ENCODE peak calls at places on chromosome 13, in four cellular contexts. F is psoas muscle, A is foreskin fibroblast, H is cardiac fibroblast. S is an unnamed sample.

GRCh38 chr13:78680611-78681010 is 21.7 kb upstream of the OBI1 start:
- DNase-seq in F (no peak), A (no peak), H (no peak), S (no peak)

GRCh38 chr13:97780486-97780885 is 173.0 kb upstream of the IPO5 start:
- DNase-seq in F (no peak), A (no peak), H (no peak), S (no peak)

GRCh38 chr13:52399708-52400107 is 6.3 kb downstream of the THSD1 start:
- DNase-seq in F (no peak), A (no peak), H (peak), S (peak)

GRCh38 chr13:73684286-73684685 is 449.9 kb downstream of the KLF12 start:
- DNase-seq in F (no peak), A (no peak), H (no peak), S (no peak)

GRCh38 chr13:98372886-98373285 is 195.8 kb upstream of the RNF113B start:
- DNase-seq in F (no peak), A (peak), H (peak), S (no peak)

GRCh38 chr13:106276876-106277275 is 258.6 kb downstream of the EFNB2 start:
- DNase-seq in F (no peak), A (no peak), H (no peak), S (no peak)

GRCh38 chr13:69935043-69935442 is 172.6 kb upstream of the ATXN8OS start:
- DNase-seq in F (no peak), A (no peak), H (no peak), S (no peak)

GRCh38 chr13:36750046-36750445 is 69.0 kb upstream of the RFXAP start:
- DNase-seq in F (no peak), A (no peak), H (no peak), S (no peak)

GRCh38 chr13:53007872-53008271 is 20.7 kb upstream of the OLFM4 start:
- DNase-seq in F (no peak), A (no peak), H (no peak), S (no peak)

GRCh38 chr13:112807653-112808376 is 118.0 kb downstream of the ATP11A start:
- DNase-seq in F (no peak), A (no peak), H (no peak), S (no peak)

GRCh38 chr13:114161644-114162532 is 17.2 kb upstream of the CFAP97D2 start:
- DNase-seq in F (peak), A (peak), H (peak), S (no peak)

GRCh38 chr13:27336005-27336673 is 65.5 kb downstream of the RASL11A start:
- DNase-seq in F (no peak), A (no peak), H (peak), S (no peak)

GRCh38 chr13:94333131-94333820 is 146.2 kb downstream of the DCT start:
- DNase-seq in F (no peak), A (peak), H (no peak), S (no peak)

GRCh38 chr13:50731400-50731799 is 112.1 kb downstream of the DLEU7 start:
- DNase-seq in F (no peak), A (peak), H (peak), S (peak)

GRCh38 chr13:76828316-76828741 is 57.9 kb downstream of the KCTD12 start:
- DNase-seq in F (no peak), A (no peak), H (no peak), S (no peak)

DNA sequence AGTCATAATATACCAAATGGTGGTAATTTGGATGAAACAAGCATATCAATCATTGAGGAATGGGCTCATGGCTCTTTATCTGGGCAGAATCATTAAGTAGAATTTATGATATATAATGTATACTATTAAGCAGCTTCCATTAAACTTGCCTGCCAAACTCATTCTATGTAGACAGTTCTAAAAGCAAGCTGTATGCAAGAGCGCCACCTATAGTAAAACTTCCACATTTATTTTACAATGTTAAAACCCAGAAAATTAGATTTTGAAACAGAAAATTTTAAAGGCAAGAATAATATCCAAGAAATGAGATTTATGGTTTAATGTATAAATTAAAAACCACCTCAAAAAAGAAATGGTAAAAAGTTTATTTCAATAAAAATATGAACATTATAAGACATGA is 161.5 kb downstream of the MZT1 start:
- DNase-seq in F (no peak), A (no peak), H (peak), S (peak)
- TF ChIP-seq CTCF in F (peak), A (peak), H (peak), S (peak)

GRCh38 chr13:92719868-92720267 is 506.7 kb upstream of the GPC6 start:
- DNase-seq in F (no peak), A (no peak), H (no peak), S (no peak)

GRCh38 chr13:92721610-92722009 is 505.0 kb upstream of the GPC6 start:
- DNase-seq in F (no peak), A (no peak), H (no peak), S (no peak)

GRCh38 chr13:92717857-92718256 is 508.8 kb upstream of the GPC6 start:
- DNase-seq in F (no peak), A (no peak), H (no peak), S (no peak)

DNA sequence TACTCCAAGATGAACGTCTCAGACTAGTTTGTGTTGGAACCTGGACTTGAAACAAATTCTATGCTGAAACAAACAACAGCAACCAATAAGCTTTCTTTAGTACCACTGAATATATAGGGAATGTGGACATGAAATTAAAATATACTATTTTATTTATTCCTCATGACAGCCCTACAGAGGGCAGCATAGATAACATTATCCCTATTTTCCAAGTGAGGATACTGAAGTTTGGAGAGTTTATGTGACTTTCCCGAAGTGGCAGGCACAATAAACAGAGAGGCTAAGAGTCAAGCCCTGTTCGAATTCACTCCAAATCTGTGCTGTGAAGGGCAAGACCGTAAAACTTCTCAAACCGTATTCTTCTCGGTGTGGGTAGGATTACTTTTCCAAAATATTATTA is 509.9 kb upstream of the GPC6 start:
- DNase-seq in F (no peak), A (peak), H (peak), S (peak)
- TF ChIP-seq CTCF in F (no peak), A (peak), H (no peak), S (peak)

GRCh38 chr13:45702869-45703391 is 810 bp downstream of the CBY2 start:
- DNase-seq in F (no peak), A (no peak), H (no peak), S (no peak)

GRCh38 chr13:45704211-45704739 is 2.2 kb downstream of the CBY2 start:
- DNase-seq in F (no peak), A (no peak), H (no peak), S (no peak)

GRCh38 chr13:45707701-45708100 is 5.6 kb downstream of the CBY2 start:
- DNase-seq in F (no peak), A (no peak), H (no peak), S (no peak)

GRCh38 chr13:45705145-45705695 is 3.1 kb downstream of the CBY2 start:
- DNase-seq in F (no peak), A (no peak), H (no peak), S (no peak)

GRCh38 chr13:45705936-45706335 is 3.8 kb downstream of the CBY2 start:
- DNase-seq in F (no peak), A (no peak), H (no peak), S (no peak)
- TF ChIP-seq CTCF in F (no peak), A (no peak), H (no peak), S (no peak)

GRCh38 chr13:46010148-46010547 is 42.4 kb downstream of the ZC3H13 start:
- DNase-seq in F (no peak), A (no peak), H (peak), S (no peak)
- TF ChIP-seq CTCF in F (peak), A (peak), H (peak), S (peak)

GRCh38 chr13:35086667-35087066 is 144.6 kb downstream of the NBEA start:
- DNase-seq in F (no peak), A (no peak), H (no peak), S (no peak)
- TF ChIP-seq CTCF in F (no peak), A (no peak), H (no peak), S (no peak)

DNA sequence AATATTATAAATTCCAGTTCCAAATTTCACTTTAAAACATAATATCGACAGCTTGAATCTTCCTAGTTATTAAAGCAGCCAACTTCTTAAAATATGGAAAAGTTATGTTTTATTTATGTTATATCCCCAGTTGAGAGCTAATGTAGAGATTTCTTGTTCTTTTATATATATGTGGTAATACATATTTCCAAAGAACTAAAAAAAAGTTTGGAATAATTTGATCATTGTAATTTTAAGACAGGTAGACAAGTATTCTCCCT is 781 bp upstream of the TBC1D4 start:
- DNase-seq in F (no peak), A (no peak), H (no peak), S (no peak)
- TF ChIP-seq CTCF in F (no peak), A (no peak), H (no peak), S (peak)

DNA sequence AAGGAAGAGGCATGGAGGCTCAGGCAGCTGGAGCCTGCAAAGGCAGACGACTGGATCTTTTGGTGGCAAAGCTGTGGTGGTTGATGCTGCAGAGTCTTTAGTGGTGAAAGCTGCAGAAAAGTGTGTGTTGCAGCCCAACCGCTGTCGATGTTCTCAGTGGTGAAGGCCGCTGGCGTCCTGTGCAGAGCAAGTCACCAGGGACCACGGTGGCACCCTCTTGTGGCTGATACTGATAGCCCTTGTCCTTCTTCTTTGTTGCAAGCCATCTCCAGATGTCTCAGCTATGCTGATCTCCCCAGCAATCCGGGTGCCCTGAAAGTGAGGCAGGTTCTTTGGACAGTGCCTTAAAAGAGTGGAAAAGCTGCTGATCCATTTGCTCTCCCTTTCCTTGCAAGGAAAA is 610.9 kb upstream of the PCDH9 start:
- DNase-seq in F (no peak), A (no peak), H (no peak), S (no peak)
- TF ChIP-seq CTCF in F (no peak), A (no peak), H (no peak), S (no peak)

GRCh38 chr13:40986328-40986856 is 32.7 kb downstream of the ELF1 start:
- DNase-seq in F (no peak), A (no peak), H (peak), S (no peak)
- TF ChIP-seq CTCF in F (no peak), A (no peak), H (no peak), S (no peak)

GRCh38 chr13:39415003-39415402 is 188.0 kb downstream of the LHFPL6 start:
- DNase-seq in F (no peak), A (no peak), H (peak), S (no peak)

GRCh38 chr13:39417131-39417530 is 185.9 kb downstream of the LHFPL6 start:
- DNase-seq in F (no peak), A (no peak), H (peak), S (peak)

GRCh38 chr13:39417643-39418042 is 185.3 kb downstream of the LHFPL6 start:
- DNase-seq in F (no peak), A (peak), H (peak), S (peak)

GRCh38 chr13:39414339-39414738 is 188.7 kb downstream of the LHFPL6 start:
- DNase-seq in F (no peak), A (no peak), H (no peak), S (no peak)

DNA sequence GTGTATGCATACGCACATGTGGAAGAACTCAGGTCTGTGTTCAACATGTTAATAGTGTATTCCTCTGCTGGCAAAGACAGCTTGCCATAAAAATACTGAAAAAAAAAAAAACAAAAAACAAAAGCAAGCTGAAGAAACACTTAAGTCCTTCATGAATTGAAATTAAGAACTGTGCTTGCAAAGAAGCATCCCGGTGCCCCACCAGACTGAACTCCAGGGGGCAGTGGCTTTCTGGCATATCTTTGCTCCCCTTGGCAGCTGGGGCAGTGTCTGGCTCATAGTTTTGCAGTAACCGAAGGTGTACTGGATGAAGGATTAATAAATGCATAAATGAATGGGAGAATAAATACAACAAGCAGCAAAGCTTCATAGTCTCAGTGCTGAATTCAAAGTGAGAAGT is 187.6 kb downstream of the LHFPL6 start:
- DNase-seq in F (peak), A (peak), H (peak), S (peak)
- TF ChIP-seq CTCF in F (peak), A (peak), H (peak), S (peak)

GRCh38 chr13:21625366-21625765 is 21.4 kb upstream of the MICU2 start:
- DNase-seq in F (no peak), A (no peak), H (peak), S (peak)
- TF ChIP-seq CTCF in F (no peak), A (peak), H (peak), S (peak)

S was measured in HFFc6.